ENCODE peak calls at places on chromosomes 13 and 19, in five cellular contexts. G is anterior cingulate cortex; U is cardiac muscle cell; W is HCT116; Y is activated gamma-delta T cell treated with anti-CD3 and anti-CD28 coated beads, Interleukin-2, amount 50 U/mL, for 16 hours. P is an unnamed sample.
A peak's percentile ranks its signal among the peaks of the same experiment; 100 is the strongest.

GRCh38 chr19:49157445-49158224 is at the start of gene TRPM4:
- DNase-seq in W (peak; percentile 62), U (peak; percentile 96), Y (no peak), G (peak; percentile 66), P (peak; percentile 92)

GRCh38 chr19:49337267-49338022 is 2.2 kb downstream of the CD37 start:
- DNase-seq in W (no peak), Y (no peak), U (no peak), G (no peak), P (no peak)

GRCh38 chr19:574658-575526 is 2.5 kb downstream of the BSG start:
- DNase-seq in G (peak; percentile 28), Y (no peak), W (no peak), U (peak; percentile 30), P (no peak)

GRCh38 chr13:108755084-108755483 is 125.7 kb downstream of the MYO16 start:
- DNase-seq in Y (no peak), U (no peak), G (no peak), W (no peak), P (no peak)

GRCh38 chr13:109408596-109409382 is 377.6 kb downstream of the IRS2 start:
- DNase-seq in U (no peak), G (no peak), W (no peak), Y (no peak), P (no peak)

GRCh38 chr13:111315347-111315995 is 5.0 kb upstream of the TEX29 start:
- DNase-seq in U (no peak), W (no peak), Y (no peak), G (no peak), P (no peak)

GRCh38 chr19:5536337-5536894 is 31.3 kb downstream of the TINCR start:
- DNase-seq in G (peak; percentile 41), U (peak; percentile 97), W (peak; percentile 51), Y (no peak), P (peak; percentile 83)

GRCh38 chr19:52992109-52993004 is 21.4 kb upstream of the ERVV-1 start:
- DNase-seq in U (peak; percentile 13), G (no peak), Y (no peak), W (no peak), P (peak; percentile 42)

GRCh38 chr13:101730420-101731000 is 278.0 kb downstream of the ITGBL1 start:
- DNase-seq in Y (no peak), U (no peak), G (no peak), W (no peak), P (no peak)

GRCh38 chr19:15640294-15640903 is at the start of gene CYP4F3:
- DNase-seq in W (peak; percentile 80), U (no peak), G (no peak), Y (no peak), P (peak; percentile 24)

GRCh38 chr13:23325191-23325590 is 108.3 kb downstream of the SACS start:
- DNase-seq in G (no peak), Y (no peak), U (no peak), W (no peak), P (no peak)

GRCh38 chr19:16886305-16886880 is 2.4 kb upstream of the F2RL3 start:
- DNase-seq in U (no peak), W (no peak), Y (no peak), G (no peak), P (no peak)

GRCh38 chr19:42655748-42656147 is 61.0 kb upstream of the CEACAM8 start:
- DNase-seq in G (no peak), W (no peak), Y (no peak), U (no peak), P (no peak)

GRCh38 chr19:12195501-12195860 is 32.6 kb downstream of the ZNF136 start:
- DNase-seq in W (no peak), U (no peak), G (no peak), Y (no peak), P (no peak)

GRCh38 chr19:39705578-39706188 is 1.4 kb downstream of the LGALS14 start:
- DNase-seq in Y (no peak), U (no peak), W (no peak), G (no peak), P (no peak)

GRCh38 chr19:22608441-22608840 is 25.7 kb upstream of the ZNF492 start:
- DNase-seq in U (no peak), Y (no peak), G (no peak), W (no peak), P (no peak)

GRCh38 chr19:34351382-34351802 is 13.6 kb upstream of the GPI start:
- DNase-seq in Y (peak; percentile 14), W (no peak), G (no peak), U (no peak), P (no peak)

GRCh38 chr13:79079351-79079839 is 326.7 kb downstream of the RBM26 start:
- DNase-seq in U (no peak), Y (no peak), W (no peak), G (no peak), P (no peak)

GRCh38 chr13:114009590-114010400 is 35.9 kb upstream of the C13orf46 start:
- DNase-seq in G (no peak), W (no peak), U (no peak), Y (no peak), P (no peak)

GRCh38 chr13:64579331-64579730 is 2650.8 kb downstream of the PCDH9 start:
- DNase-seq in U (no peak), W (no peak), G (no peak), Y (no peak), P (no peak)

GRCh38 chr19:39408392-39409206 is 2.0 kb downstream of the ZFP36 start:
- DNase-seq in W (peak; percentile 68), G (no peak), U (no peak), Y (no peak), P (no peak)

GRCh38 chr13:105783261-105783660 is 752.2 kb downstream of the EFNB2 start:
- DNase-seq in W (no peak), G (no peak), U (no peak), Y (no peak), P (no peak)

GRCh38 chr19:6564393-6564792 is 26.6 kb downstream of the CD70 start:
- DNase-seq in Y (no peak), U (no peak), W (no peak), G (no peak), P (no peak)

GRCh38 chr19:16628984-16629691 is 1.1 kb upstream of the MED26 start:
- DNase-seq in G (no peak), W (no peak), Y (no peak), U (no peak), P (peak; percentile 62)

GRCh38 chr13:41457589-41458186 is 338 bp downstream of the RGCC start:
- DNase-seq in W (no peak), Y (no peak), G (no peak), U (no peak), P (peak; percentile 66)

GRCh38 chr13:36543671-36544070 is 111.4 kb downstream of the CCNA1 start:
- DNase-seq in Y (no peak), G (no peak), W (no peak), U (peak; percentile 64), P (no peak)

GRCh38 chr13:74550039-74550438 is 415.8 kb upstream of the KLF12 start:
- DNase-seq in Y (no peak), U (no peak), G (no peak), W (no peak), P (no peak)

GRCh38 chr13:42174344-42175162 is 97.4 kb upstream of the AKAP11 start:
- DNase-seq in W (no peak), G (no peak), U (no peak), Y (no peak), P (no peak)

GRCh38 chr13:86795858-86796257 is 875.3 kb upstream of the SLITRK5 start:
- DNase-seq in W (no peak), Y (no peak), U (no peak), G (no peak), P (no peak)

GRCh38 chr19:4519172-4519496 is 848 bp upstream of the PLIN4 start:
- DNase-seq in U (no peak), W (no peak), Y (no peak), G (no peak), P (no peak)

GRCh38 chr13:75687145-75687763 is 51.1 kb downstream of the LMO7 start:
- DNase-seq in G (no peak), W (peak; percentile 24), U (peak; percentile 49), Y (no peak), P (peak; percentile 10)